ENCODE peak calls at places on chromosomes 5 and 9, in six cellular contexts. H is hepatocyte, D is tibial nerve, T is ovary, X is left ventricle myocardium inferior, K is AG04449. R is an unnamed sample.
A peak's percentile ranks its signal among the peaks of the same experiment; 100 is the strongest.

GRCh38 chr9:5976668-5977397 is 38.6 kb downstream of the RANBP6 start:
- DNase-seq in H (no peak), D (no peak), T (no peak), X (no peak), K (no peak), R (no peak)

GRCh38 chr5:60549841-60550240 is 150.1 kb downstream of the DEPDC1B start:
- DNase-seq in H (no peak), D (no peak), T (no peak), X (no peak), K (no peak), R (no peak)

GRCh38 chr5:170108266-170108785 is 2.6 kb downstream of the FOXI1 start:
- DNase-seq in H (no peak), D (no peak), T (no peak), X (no peak), K (no peak), R (no peak)

GRCh38 chr5:33936381-33937016 is at the start of gene RXFP3:
- DNase-seq in H (peak; percentile 14), D (no peak), T (no peak), X (no peak), K (no peak), R (no peak)

GRCh38 chr9:34551751-34552605 is 29.2 kb upstream of the ENHO start:
- DNase-seq in H (no peak), D (peak; percentile 5), T (no peak), X (no peak), K (no peak), R (no peak)

GRCh38 chr5:173618927-173619519 is 2.6 kb upstream of the BOD1 start:
- DNase-seq in H (peak; percentile 75), D (no peak), T (no peak), X (no peak), K (no peak), R (peak; percentile 50)

GRCh38 chr9:126791406-126792230 is 13.2 kb upstream of the ZBTB43 start:
- DNase-seq in H (peak; percentile 80), D (no peak), T (no peak), X (no peak), K (peak; percentile 57), R (peak; percentile 34)

GRCh38 chr5:133147411-133147810 is 95.6 kb downstream of the HSPA4 start:
- DNase-seq in H (no peak), D (peak; percentile 19), T (no peak), X (no peak), K (no peak), R (no peak)

GRCh38 chr9:81687521-81688261 is 1.7 kb downstream of the TLE1 start:
- DNase-seq in H (peak; percentile 72), D (peak; percentile 36), T (peak; percentile 74), X (peak; percentile 33), K (no peak), R (peak; percentile 4)

GRCh38 chr9:95462419-95463121 is 54.2 kb downstream of the PTCH1 start:
- DNase-seq in H (peak; percentile 83), D (peak; percentile 67), T (peak; percentile 76), X (peak; percentile 55), K (peak; percentile 26), R (peak; percentile 85)

GRCh38 chr9:97905228-97905627 is 17.1 kb downstream of the TRMO start:
- DNase-seq in H (no peak), D (no peak), T (no peak), X (no peak), K (no peak), R (no peak)

GRCh38 chr5:76867827-76868693 is 18.2 kb downstream of the S100Z start:
- DNase-seq in H (peak; percentile 83), D (peak; percentile 24), T (peak; percentile 38), X (peak; percentile 58), K (peak; percentile 16), R (peak; percentile 81)

GRCh38 chr5:93953442-93953841 is 212.0 kb upstream of the POU5F2 start:
- DNase-seq in H (no peak), D (no peak), T (no peak), X (no peak), K (no peak), R (no peak)

GRCh38 chr9:114592356-114592755 is 4.8 kb downstream of the ATP6V1G1 start:
- DNase-seq in H (no peak), D (no peak), T (no peak), X (no peak), K (no peak), R (no peak)

GRCh38 chr5:135488727-135489465 is 36.7 kb upstream of the TIFAB start:
- DNase-seq in H (peak; percentile 56), D (no peak), T (no peak), X (no peak), K (no peak), R (peak; percentile 28)

GRCh38 chr5:5017827-5018559 is 122.1 kb upstream of the ADAMTS16 start:
- DNase-seq in H (no peak), D (no peak), T (no peak), X (no peak), K (no peak), R (no peak)

GRCh38 chr9:122126340-122127333 is 32.9 kb downstream of the NDUFA8 start:
- DNase-seq in H (peak; percentile 41), D (no peak), T (no peak), X (no peak), K (no peak), R (no peak)

GRCh38 chr5:39424751-39425524 is at the start of gene DAB2:
- DNase-seq in H (peak; percentile 90), D (peak; percentile 71), T (peak; percentile 86), X (peak; percentile 89), K (peak; percentile 91), R (peak; percentile 95)

DNA sequence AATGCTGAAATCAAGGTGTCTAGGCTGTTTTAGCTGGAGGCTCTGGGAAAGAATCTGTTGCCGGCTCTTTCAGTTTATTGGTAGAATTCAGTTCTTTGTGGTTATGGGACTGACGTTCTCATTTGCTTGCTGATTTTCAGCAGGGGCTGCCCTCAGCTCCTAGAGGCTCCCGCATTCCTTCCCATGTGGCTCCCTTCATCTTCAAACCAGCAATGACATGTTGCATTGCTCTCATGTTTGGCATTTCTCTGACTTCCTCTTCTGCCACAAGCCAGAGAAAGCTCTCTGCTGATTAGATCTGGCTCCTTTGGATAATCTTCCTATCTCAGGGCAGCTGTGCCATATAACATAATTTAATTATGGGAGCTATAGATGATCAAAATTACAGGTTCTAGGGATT is 360.3 kb downstream of the LRRC70 start:
- DNase-seq in H (no peak), D (no peak), T (no peak), X (no peak), K (no peak), R (peak; percentile 6)
- H3K4me3 ChIP-seq in H (no peak overlapping the region), D (no peak overlapping the region), T (no peak overlapping the region), X (no peak overlapping the region), K (no peak overlapping the region), R (no peak overlapping the region)

GRCh38 chr5:73311291-73312110 is 137.1 kb downstream of the FOXD1 start:
- DNase-seq in H (peak; percentile 63), D (peak; percentile 49), T (no peak), X (no peak), K (peak; percentile 80), R (peak; percentile 34)

GRCh38 chr5:73317523-73317922 is 131.1 kb downstream of the FOXD1 start:
- DNase-seq in H (no peak), D (no peak), T (no peak), X (no peak), K (no peak), R (no peak)

GRCh38 chr5:73312146-73312871 is 136.3 kb downstream of the FOXD1 start:
- DNase-seq in H (peak; percentile 29), D (no peak), T (no peak), X (no peak), K (peak; percentile 97), R (no peak)

GRCh38 chr5:73314395-73315195 is 134.0 kb downstream of the FOXD1 start:
- DNase-seq in H (no peak), D (no peak), T (no peak), X (no peak), K (no peak), R (no peak)

DNA sequence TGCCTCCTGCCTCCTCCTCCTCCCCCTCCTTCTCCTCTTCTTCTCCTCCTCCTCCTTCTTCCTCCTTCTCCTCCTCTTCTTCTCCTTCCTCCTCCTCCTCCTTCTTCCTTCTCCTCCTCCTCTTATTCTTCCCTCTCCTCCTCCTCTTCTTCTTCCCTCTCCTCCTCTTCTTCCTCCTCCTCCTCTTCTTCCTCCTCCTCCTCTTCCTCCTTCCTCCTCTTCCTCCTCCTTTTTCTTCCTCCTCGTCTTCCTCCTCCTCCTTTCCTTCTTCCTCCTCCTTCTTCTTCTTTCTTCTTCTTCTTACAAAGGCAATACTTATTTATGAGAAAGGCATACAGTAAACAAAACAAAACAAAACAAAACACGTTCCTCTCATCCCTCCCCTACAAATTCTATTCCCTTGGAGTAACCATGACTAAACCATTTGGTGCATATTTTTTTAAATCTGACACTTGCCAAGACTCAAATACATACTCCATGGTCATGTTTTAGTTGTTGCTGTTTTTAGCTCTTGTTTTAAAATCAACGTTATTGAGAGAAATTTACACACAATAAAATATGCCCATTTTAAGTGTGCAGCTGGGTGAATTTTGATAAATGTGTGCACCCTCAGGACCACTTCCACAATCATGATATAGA is 135.6 kb downstream of the FOXD1 start:
- DNase-seq in H (no peak), D (no peak), T (no peak), X (no peak), K (no peak), R (no peak)
- H3K4me3 ChIP-seq in H (no peak overlapping the region), D (no peak overlapping the region), T (no peak overlapping the region), X (no peak overlapping the region), K (no peak overlapping the region), R (no peak overlapping the region)

GRCh38 chr9:109600142-109600541 is 102.0 kb upstream of the PTPN3 start:
- DNase-seq in H (peak; percentile 13), D (no peak), T (no peak), X (no peak), K (peak; percentile 33), R (peak; percentile 19)
- H3K4me3 ChIP-seq in H (no peak overlapping the region), D (no peak overlapping the region), T (no peak overlapping the region), X (no peak overlapping the region), K (no peak overlapping the region), R (no peak overlapping the region)

DNA sequence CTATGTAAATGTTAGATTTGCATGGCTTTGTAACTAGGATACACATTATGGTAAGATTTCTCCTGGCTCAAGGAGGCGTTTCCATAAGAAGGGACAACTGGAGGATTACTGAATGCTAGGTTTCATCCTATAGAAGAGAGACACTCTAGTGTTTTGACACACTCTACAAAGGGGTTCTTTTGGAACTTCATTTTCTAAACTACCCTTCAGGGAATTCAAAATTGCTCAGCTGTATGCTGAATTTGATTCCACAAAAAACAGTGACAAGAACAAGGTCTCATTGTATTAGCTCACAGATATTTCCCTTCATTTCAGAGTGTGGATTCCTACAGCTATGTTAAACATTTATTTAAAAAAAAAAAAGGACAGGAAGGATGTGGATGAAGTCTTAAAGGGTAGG is 151.7 kb downstream of the PPP2R2B start:
- DNase-seq in H (no peak), D (no peak), T (no peak), X (no peak), K (no peak), R (no peak)
- H3K4me3 ChIP-seq in H (no peak overlapping the region), D (no peak overlapping the region), T (no peak overlapping the region), X (no peak overlapping the region), K (no peak overlapping the region), R (no peak overlapping the region)

GRCh38 chr9:20940447-20941176 is 90.8 kb downstream of the HACD4 start:
- DNase-seq in H (no peak), D (no peak), T (no peak), X (no peak), K (no peak), R (peak; percentile 4)
- H3K4me3 ChIP-seq in H (no peak overlapping the region), D (no peak overlapping the region), T (no peak overlapping the region), X (no peak overlapping the region), K (no peak overlapping the region), R (no peak overlapping the region)

R was measured in A673.